ENCODE peak calls at places on chromosomes 6 and 20, in six cellular contexts. C is stimulated activated CD4-positive, alpha-beta T cell treated with anti-CD3 and anti-CD28 coated beads, Interleukin-15, amount 100 ng/mL, for 1 hour; R is M059J; S is coronary artery; N is SJSA1; T is HT1080. P is an unnamed sample.

GRCh38 chr6:331622-332521 is 39.6 kb downstream of the DUSP22 start:
- DNase-seq in C (no peak), R (no peak), S (no peak), N (no peak), T (no peak), P (no peak)

GRCh38 chr20:10523438-10523837 is 88.3 kb downstream of the SLX4IP start:
- DNase-seq in C (no peak), R (peak; percentile 52), S (no peak), N (no peak), T (no peak), P (no peak)

GRCh38 chr6:76124010-76124409 is 51.5 kb upstream of the IMPG1 start:
- DNase-seq in C (no peak), R (no peak), S (no peak), N (no peak), T (no peak), P (no peak)

GRCh38 chr20:39358052-39358451 is 395.9 kb downstream of the DHX35 start:
- DNase-seq in C (no peak), R (peak; percentile 39), S (no peak), N (no peak), T (no peak), P (no peak)

GRCh38 chr20:51382986-51383821 is 159.3 kb downstream of the NFATC2 start:
- DNase-seq in C (no peak), R (no peak), S (no peak), N (no peak), T (no peak), P (peak; percentile 48)

GRCh38 chr6:156870926-156871539 is 93.9 kb downstream of the ARID1B start:
- DNase-seq in C (no peak), R (no peak), S (no peak), N (no peak), T (no peak), P (no peak)

GRCh38 chr6:37432590-37432915 is 468 bp upstream of the CMTR1 start:
- DNase-seq in C (no peak), R (no peak), S (no peak), N (no peak), T (no peak), P (no peak)

GRCh38 chr6:38997128-38997761 is 51.3 kb upstream of the GLP1R start:
- DNase-seq in C (peak; percentile 30), R (peak; percentile 9), S (no peak), N (no peak), T (peak; percentile 16), P (peak; percentile 68)

GRCh38 chr20:49862607-49863200 is 50.1 kb downstream of the SLC9A8 start:
- DNase-seq in C (no peak), R (no peak), S (no peak), N (no peak), T (no peak), P (no peak)

GRCh38 chr20:16441526-16442164 is 131.6 kb downstream of the KIF16B start:
- DNase-seq in C (no peak), R (no peak), S (no peak), N (no peak), T (no peak), P (no peak)

GRCh38 chr6:45514454-45514853 is 136.7 kb upstream of the SUPT3H start:
- DNase-seq in C (no peak), R (peak; percentile 79), S (no peak), N (no peak), T (peak; percentile 65), P (peak; percentile 36)

GRCh38 chr6:144262470-144263369 is 22.4 kb upstream of the UTRN start:
- DNase-seq in C (peak; percentile 8), R (peak; percentile 12), S (no peak), N (no peak), T (no peak), P (no peak)

GRCh38 chr20:8662433-8662954 is 406.4 kb upstream of the PLCB4 start:
- DNase-seq in C (no peak), R (no peak), S (no peak), N (no peak), T (no peak), P (no peak)

GRCh38 chr6:84853901-84854300 is 89.5 kb upstream of the TBX18 start:
- DNase-seq in C (no peak), R (no peak), S (no peak), N (no peak), T (no peak), P (no peak)

GRCh38 chr6:3741477-3741871 is 10.0 kb downstream of the PXDC1 start:
- DNase-seq in C (no peak), R (no peak), S (no peak), N (no peak), T (no peak), P (no peak)

GRCh38 chr6:82211326-82211725 is 36.2 kb downstream of the IBTK start:
- DNase-seq in C (no peak), R (no peak), S (no peak), N (no peak), T (no peak), P (no peak)

GRCh38 chr20:60220655-60221054 is 262.4 kb downstream of the CDH26 start:
- DNase-seq in C (no peak), R (no peak), S (no peak), N (no peak), T (no peak), P (no peak)

GRCh38 chr6:121436966-121437756 is 1.7 kb downstream of the GJA1 start:
- DNase-seq in C (no peak), R (peak; percentile 61), S (no peak), N (peak; percentile 67), T (no peak), P (peak; percentile 75)